ENCODE peak calls at places on chromosome 1, in four cellular contexts. V is hepatocyte, M is cardiac muscle cell, R is T47D. J is an unnamed sample.
A peak's percentile ranks its signal among the peaks of the same experiment; 100 is the strongest.

GRCh38 chr1:202105571-202106339 is 17.0 kb upstream of the GPR37L1 start:
- DNase-seq in V (peak; percentile 87), M (peak; percentile 43), R (peak; percentile 76), J (no peak)

GRCh38 chr1:203048555-203049051 is 22.3 kb downstream of the PPFIA4 start:
- DNase-seq in V (peak; percentile 65), M (no peak), R (peak; percentile 52), J (no peak)

GRCh38 chr1:79902418-79902817 is 895.9 kb upstream of the ADGRL4 start:
- DNase-seq in V (no peak), M (peak; percentile 3), R (no peak), J (no peak)

GRCh38 chr1:55447488-55447887 is 232.3 kb upstream of the USP24 start:
- DNase-seq in V (peak; percentile 50), M (no peak), R (no peak), J (peak; percentile 12)

GRCh38 chr1:116262207-116262994 is 110.6 kb upstream of the ATP1A1 start:
- DNase-seq in V (no peak), M (no peak), R (no peak), J (no peak)

GRCh38 chr1:51058863-51059262 is 43.2 kb upstream of the C1orf185 start:
- DNase-seq in V (no peak), M (peak; percentile 41), R (peak; percentile 73), J (peak; percentile 23)

GRCh38 chr1:238465449-238465848 is 574.7 kb upstream of the ZP4 start:
- DNase-seq in V (no peak), M (no peak), R (no peak), J (no peak)

GRCh38 chr1:228488107-228488817 is 1.1 kb downstream of the RNF187 start:
- DNase-seq in V (peak; percentile 15), M (no peak), R (no peak), J (no peak)

GRCh38 chr1:221880182-221880581 is 138.3 kb upstream of the DUSP10 start:
- DNase-seq in V (no peak), M (no peak), R (no peak), J (no peak)

GRCh38 chr1:184858288-184858687 is 103.6 kb upstream of the EDEM3 start:
- DNase-seq in V (no peak), M (no peak), R (no peak), J (no peak)

GRCh38 chr1:243646841-243647240 is 203.2 kb downstream of the AKT3 start:
- DNase-seq in V (no peak), M (no peak), R (no peak), J (no peak)